ENCODE peak calls at places on chromosomes 6 and 20, in seven cellular contexts. S, A, P, X, R, Q and K are unnamed samples.

GRCh38 chr6:466564-466963 is 75.0 kb downstream of the IRF4 start:
- DNase-seq in S (no peak), A (no peak), P (no peak), X (no peak), R (no peak), Q (no peak), K (no peak)

GRCh38 chr6:8180327-8181161 is 78.2 kb upstream of the EEF1E1 start:
- DNase-seq in S (peak; percentile 89), A (peak; percentile 70), P (no peak), X (peak; percentile 77), R (no peak), Q (no peak), K (peak; percentile 55)

GRCh38 chr6:14658909-14659561 is 541.5 kb downstream of the CD83 start:
- DNase-seq in S (no peak), A (no peak), P (no peak), X (no peak), R (no peak), Q (peak; percentile 60), K (no peak)

GRCh38 chr20:56247954-56248782 is at the start of gene MC3R:
- DNase-seq in S (peak; percentile 19), A (no peak), P (peak; percentile 14), X (no peak), R (peak; percentile 18), Q (no peak), K (no peak)

GRCh38 chr20:21527908-21528307 is 14.0 kb upstream of the NKX2-2 start:
- DNase-seq in S (no peak), A (no peak), P (no peak), X (no peak), R (no peak), Q (no peak), K (no peak)

GRCh38 chr6:66771626-66772025 is 1064.6 kb upstream of the EYS start:
- DNase-seq in S (peak; percentile 11), A (no peak), P (no peak), X (no peak), R (no peak), Q (no peak), K (no peak)

GRCh38 chr20:19802492-19803158 is 44.6 kb downstream of the RIN2 start:
- DNase-seq in S (peak; percentile 56), A (no peak), P (no peak), X (no peak), R (no peak), Q (no peak), K (no peak)

GRCh38 chr6:157493173-157493572 is 112.2 kb downstream of the ZDHHC14 start:
- DNase-seq in S (no peak), A (no peak), P (no peak), X (no peak), R (no peak), Q (no peak), K (no peak)

GRCh38 chr6:112289039-112289566 is 34.7 kb upstream of the LAMA4 start:
- DNase-seq in S (peak; percentile 90), A (peak; percentile 93), P (no peak), X (peak; percentile 55), R (no peak), Q (peak; percentile 81), K (peak; percentile 94)

GRCh38 chr6:117007659-117008058 is 130.6 kb downstream of the RFX6 start:
- DNase-seq in S (no peak), A (no peak), P (no peak), X (no peak), R (no peak), Q (no peak), K (no peak)

GRCh38 chr6:28393912-28394662 is 5.5 kb downstream of the ZSCAN12 start:
- DNase-seq in S (no peak), A (no peak), P (no peak), X (no peak), R (no peak), Q (no peak), K (no peak)

GRCh38 chr20:62337558-62338293 is 29.4 kb downstream of the LAMA5 start:
- DNase-seq in S (no peak), A (no peak), P (no peak), X (no peak), R (no peak), Q (no peak), K (no peak)

GRCh38 chr6:37882724-37883413 is 63.3 kb downstream of the ZFAND3 start:
- DNase-seq in S (peak; percentile 83), A (peak; percentile 76), P (no peak), X (peak; percentile 59), R (no peak), Q (no peak), K (peak; percentile 62)

GRCh38 chr6:46733410-46733809 is 1.8 kb downstream of the PLA2G7 start:
- DNase-seq in S (no peak), A (no peak), P (no peak), X (no peak), R (no peak), Q (no peak), K (no peak)

GRCh38 chr6:28135393-28135792 is 6.3 kb upstream of the ZKSCAN8 start:
- DNase-seq in S (no peak), A (no peak), P (no peak), X (no peak), R (no peak), Q (no peak), K (no peak)

GRCh38 chr20:44324343-44324742 is 12.5 kb upstream of the R3HDML start:
- DNase-seq in S (no peak), A (no peak), P (no peak), X (no peak), R (no peak), Q (no peak), K (no peak)

GRCh38 chr20:34302312-34302722 is 838 bp downstream of the AHCY start:
- DNase-seq in S (peak; percentile 57), A (no peak), P (no peak), X (peak; percentile 11), R (no peak), Q (no peak), K (no peak)

GRCh38 chr6:89371849-89372505 is 19.5 kb upstream of the UBE2J1 start:
- DNase-seq in S (peak; percentile 35), A (no peak), P (peak; percentile 77), X (no peak), R (no peak), Q (peak; percentile 85), K (peak; percentile 6)

GRCh38 chr20:5886788-5887187 is 63.5 kb downstream of the TRMT6 start:
- DNase-seq in S (peak; percentile 27), A (no peak), P (no peak), X (no peak), R (no peak), Q (no peak), K (no peak)

GRCh38 chr20:39700527-39700926 is 738.4 kb downstream of the DHX35 start:
- DNase-seq in S (no peak), A (no peak), P (no peak), X (no peak), R (no peak), Q (no peak), K (no peak)

GRCh38 chr6:56437171-56437900 is 190.0 kb upstream of the COL21A1 start:
- DNase-seq in S (peak; percentile 80), A (peak; percentile 67), P (no peak), X (no peak), R (no peak), Q (no peak), K (no peak)

GRCh38 chr6:12957321-12958051 is 240.9 kb downstream of the PHACTR1 start:
- DNase-seq in S (peak; percentile 74), A (peak; percentile 31), P (no peak), X (no peak), R (no peak), Q (peak; percentile 90), K (peak; percentile 3)

GRCh38 chr20:61355096-61355495 is 103.0 kb downstream of the CDH4 start:
- DNase-seq in S (peak; percentile 53), A (no peak), P (no peak), X (no peak), R (no peak), Q (no peak), K (no peak)

GRCh38 chr6:32852018-32852843 is 1.3 kb downstream of the TAP1 start:
- DNase-seq in S (peak; percentile 13), A (no peak), P (no peak), X (no peak), R (no peak), Q (peak; percentile 68), K (no peak)

GRCh38 chr6:6969761-6970223 is 138.0 kb upstream of the RREB1 start:
- DNase-seq in S (peak; percentile 12), A (no peak), P (no peak), X (no peak), R (no peak), Q (no peak), K (no peak)

GRCh38 chr6:150902142-150902800 is 36.8 kb downstream of the MTHFD1L start:
- DNase-seq in S (no peak), A (no peak), P (no peak), X (no peak), R (no peak), Q (no peak), K (no peak)